ENCODE peak calls at places on chromosomes 2 and 18, in ten cellular contexts. G is GM23338; P is Peyer's patch; B is kidney epithelial cell; L is IMR-90; T is HL-60; V is endothelial cell; U is colonic mucosa; N is CD4-positive, alpha-beta T cell; M is Calu3. X is an unnamed sample.

GRCh38 chr18:79337620-79338019 is 58.1 kb upstream of the NFATC1 start:
- DNase-seq in T (no peak), U (no peak), P (no peak), V (no peak), M (no peak), B (no peak), L (no peak), N (no peak), G (no peak), X (no peak)

GRCh38 chr2:100580474-100581264 is 17.9 kb downstream of the PDCL3 start:
- DNase-seq in V (no peak), M (no peak), B (no peak), N (peak; percentile 75), L (no peak), P (peak; percentile 83), U (peak; percentile 23), T (peak; percentile 78), G (no peak), X (no peak)

GRCh38 chr2:157899125-157899839 is 23.2 kb upstream of the ACVR1 start:
- DNase-seq in V (no peak), N (no peak), P (no peak), L (no peak), U (no peak), M (no peak), B (no peak), G (no peak), T (no peak), X (no peak)

GRCh38 chr18:46563317-46563716 is 93.7 kb downstream of the LOXHD1 start:
- DNase-seq in T (no peak), G (peak; percentile 54), L (no peak), B (no peak), U (no peak), M (no peak), P (no peak), V (no peak), N (no peak), X (peak; percentile 11)

GRCh38 chr2:67619204-67619603 is 222.1 kb downstream of the ETAA1 start:
- DNase-seq in T (no peak), G (no peak), N (no peak), V (no peak), U (no peak), L (no peak), B (no peak), M (no peak), P (no peak), X (no peak)

GRCh38 chr2:26574900-26575560 is 66.1 kb downstream of the CIB4 start:
- DNase-seq in M (no peak), T (no peak), G (no peak), N (no peak), B (no peak), V (no peak), U (no peak), P (no peak), L (no peak), X (no peak)

GRCh38 chr2:81266106-81266505 is 961.6 kb upstream of the LRRTM1 start:
- DNase-seq in V (peak; percentile 35), U (peak; percentile 15), T (no peak), P (no peak), L (no peak), N (no peak), M (peak; percentile 2), B (no peak), G (peak; percentile 68), X (no peak)

GRCh38 chr18:69787825-69788547 is 159.7 kb downstream of the CD226 start:
- DNase-seq in V (no peak), N (no peak), M (peak; percentile 14), B (peak; percentile 23), P (no peak), T (peak; percentile 36), L (peak; percentile 83), U (no peak), G (peak; percentile 4), X (no peak)

GRCh38 chr2:74935883-74936483 is 22.5 kb upstream of the POLE4 start:
- DNase-seq in P (no peak), N (no peak), B (no peak), U (no peak), G (no peak), V (no peak), L (no peak), T (no peak), M (no peak), X (no peak)

GRCh38 chr2:102116675-102117471 is 25.7 kb upstream of the IL1R1 start:
- DNase-seq in G (no peak), P (no peak), T (no peak), U (no peak), M (no peak), L (peak; percentile 28), B (no peak), N (no peak), V (no peak), X (no peak)

GRCh38 chr2:107529146-107529545 is 297.5 kb upstream of the RGPD4 start:
- DNase-seq in T (no peak), P (no peak), U (no peak), M (no peak), N (no peak), G (peak; percentile 20), B (no peak), L (no peak), V (no peak), X (no peak)

GRCh38 chr18:1370552-1370951 is 465.9 kb downstream of the ADCYAP1 start:
- DNase-seq in U (no peak), B (no peak), G (no peak), P (no peak), T (no peak), N (no peak), L (no peak), V (no peak), M (no peak), X (no peak)

GRCh38 chr18:46915800-46916550 is 1.3 kb downstream of the PIAS2 start:
- DNase-seq in L (peak; percentile 4), T (no peak), P (no peak), U (no peak), M (no peak), N (no peak), G (no peak), V (no peak), B (no peak), X (no peak)

GRCh38 chr2:66495788-66496640 is 61.1 kb downstream of the MEIS1 start:
- DNase-seq in M (peak; percentile 71), V (no peak), T (no peak), G (peak; percentile 64), U (peak; percentile 23), L (peak; percentile 96), N (no peak), B (peak; percentile 55), P (no peak), X (no peak)

GRCh38 chr18:34886162-34886561 is 155.1 kb upstream of the MAPRE2 start:
- DNase-seq in N (no peak), V (no peak), M (no peak), T (no peak), U (no peak), L (no peak), P (no peak), G (no peak), B (no peak), X (no peak)

GRCh38 chr18:34884456-34884855 is 156.8 kb upstream of the MAPRE2 start:
- DNase-seq in G (no peak), L (no peak), M (no peak), V (no peak), U (no peak), P (no peak), N (no peak), T (no peak), B (no peak), X (no peak)

GRCh38 chr18:34880403-34880802 is 160.8 kb upstream of the MAPRE2 start:
- DNase-seq in T (no peak), N (no peak), P (no peak), U (no peak), M (no peak), L (no peak), G (no peak), B (no peak), V (no peak), X (no peak)

DNA sequence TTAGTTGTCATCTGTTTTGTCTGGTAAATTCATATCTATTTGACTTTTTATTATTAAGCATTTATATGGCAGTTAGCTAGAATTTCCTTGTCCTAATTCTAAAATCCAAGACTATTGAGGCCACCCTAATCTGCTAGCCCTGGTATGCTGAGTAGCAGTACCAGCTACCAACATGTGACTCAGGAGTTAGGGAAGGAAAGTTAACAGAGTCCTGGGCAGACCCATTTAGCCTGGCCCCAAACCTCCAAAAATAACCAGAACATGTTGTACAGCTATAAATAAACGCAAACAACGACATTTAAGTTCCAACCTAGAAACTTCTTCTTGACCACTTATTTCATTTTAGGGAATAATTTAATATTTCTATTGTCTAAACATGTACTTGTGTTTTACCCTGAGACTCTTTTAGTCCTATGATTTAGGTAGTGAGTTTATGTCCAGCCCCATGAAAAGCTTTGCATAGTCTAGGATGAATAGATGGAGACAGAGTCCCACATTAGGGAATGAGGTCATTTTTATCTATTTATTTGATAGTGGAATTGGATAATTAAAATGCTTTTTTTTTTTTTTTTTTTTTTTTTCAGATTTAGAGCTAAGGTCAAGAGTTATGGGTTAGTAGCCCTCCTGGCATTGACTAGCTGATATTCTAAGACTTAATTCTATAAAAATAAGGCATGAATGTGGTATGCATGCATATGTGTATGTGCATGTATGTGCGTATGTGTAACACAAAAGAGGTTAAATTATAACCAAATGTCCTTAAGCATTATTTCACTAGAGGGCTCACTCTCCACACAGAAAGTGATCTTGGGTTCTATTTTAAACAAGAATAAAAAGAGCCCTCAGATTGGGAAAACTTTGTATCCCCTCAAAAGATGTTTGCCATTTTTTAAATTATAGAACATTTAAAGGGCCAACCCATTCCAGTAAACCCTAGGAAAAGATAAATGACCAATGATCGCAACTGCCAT is 160.0 kb upstream of the MAPRE2 start:
- DNase-seq in G (no peak), V (no peak), M (no peak), T (no peak), U (no peak), P (no peak), L (peak; percentile 43), N (no peak), B (no peak), X (no peak)
- TF ChIP-seq CTCF in G (peak; percentile 25), V (no peak), M (no peak), T (no peak), U (no peak), P (no peak), L (peak; percentile 54), N (no peak), B (no peak), X (peak; percentile 65)

GRCh38 chr2:169452080-169452479 is 27.2 kb upstream of the BBS5 start:
- DNase-seq in T (no peak), P (no peak), G (peak; percentile 69), M (peak; percentile 13), V (peak; percentile 10), L (peak; percentile 58), U (no peak), N (no peak), B (no peak), X (no peak)
- TF ChIP-seq CTCF in T (no peak), P (no peak), G (peak; percentile 57), M (peak; percentile 30), V (peak; percentile 47), L (peak; percentile 63), U (peak; percentile 32), N (no peak), B (peak; percentile 43), X (peak; percentile 65)

GRCh38 chr2:152246686-152247336 is 71.2 kb upstream of the STAM2 start:
- DNase-seq in N (no peak), V (no peak), M (no peak), G (no peak), U (no peak), T (no peak), B (no peak), P (no peak), L (no peak), X (no peak)
- TF ChIP-seq CTCF in N (no peak), V (no peak), M (no peak), G (no peak), U (no peak), T (no peak), B (no peak), P (no peak), L (no peak), X (no peak)

GRCh38 chr2:33666879-33667278 is 67.8 kb upstream of the FAM98A start:
- DNase-seq in P (no peak), B (no peak), G (peak; percentile 8), T (no peak), L (no peak), N (no peak), M (no peak), U (no peak), V (no peak), X (no peak)
- TF ChIP-seq CTCF in P (no peak), B (no peak), G (peak; percentile 32), T (no peak), L (no peak), N (no peak), M (no peak), U (no peak), V (no peak), X (no peak)

X was measured in osteocyte.